ENCODE peak calls at places on chromosomes 12 and 14, in five cellular contexts. E, X, U, B and P are unnamed samples.

GRCh38 chr14:59055439-59056045 is 132.9 kb upstream of the DAAM1 start:
- DNase-seq in B (peak), E (peak), U (no peak), X (peak), P (no peak)

GRCh38 chr14:91331761-91332447 is 85.7 kb downstream of the CCDC88C start:
- DNase-seq in E (peak), X (no peak), U (peak), B (no peak), P (no peak)

GRCh38 chr14:74425525-74426201 is 347 bp downstream of the SYNDIG1L start:
- DNase-seq in U (no peak), X (peak), B (peak), E (peak), P (no peak)

GRCh38 chr14:57746563-57746962 is 119.3 kb downstream of the SLC35F4 start:
- DNase-seq in X (no peak), E (no peak), U (no peak), B (no peak), P (no peak)

GRCh38 chr12:56208014-56208413 is 13.7 kb downstream of the RNF41 start:
- DNase-seq in X (no peak), B (no peak), U (no peak), E (no peak), P (no peak)

GRCh38 chr12:108833355-108833733 is 24.0 kb downstream of the SSH1 start:
- DNase-seq in U (peak), X (no peak), E (peak), B (peak), P (no peak)

GRCh38 chr14:98957211-98958047 is 314.6 kb downstream of the BCL11B start:
- DNase-seq in X (no peak), E (peak), B (peak), U (no peak), P (peak)

GRCh38 chr12:100154472-100155247 is 12.0 kb upstream of the BLTP3B start:
- DNase-seq in X (peak), U (peak), B (peak), E (peak), P (no peak)

GRCh38 chr12:19437996-19438395 is 1.3 kb upstream of the AEBP2 start:
- DNase-seq in B (no peak), X (no peak), E (no peak), U (no peak), P (no peak)

GRCh38 chr12:51832708-51833107 is 15.8 kb downstream of the FIGNL2 start:
- DNase-seq in B (no peak), E (no peak), U (no peak), X (peak), P (no peak)

GRCh38 chr12:108837680-108838079 is 19.7 kb downstream of the SSH1 start:
- DNase-seq in X (no peak), B (no peak), E (no peak), U (peak), P (no peak)

GRCh38 chr12:3032161-3032560 is 45.0 kb upstream of the TSPAN9 start:
- DNase-seq in E (no peak), U (no peak), X (no peak), B (no peak), P (no peak)

GRCh38 chr12:23221066-23221465 is 596.1 kb downstream of the ETNK1 start:
- DNase-seq in B (no peak), E (peak), U (no peak), X (no peak), P (no peak)
- TF ChIP-seq CTCF in B (peak), E (peak), U (no peak), X (no peak), P (peak)

DNA sequence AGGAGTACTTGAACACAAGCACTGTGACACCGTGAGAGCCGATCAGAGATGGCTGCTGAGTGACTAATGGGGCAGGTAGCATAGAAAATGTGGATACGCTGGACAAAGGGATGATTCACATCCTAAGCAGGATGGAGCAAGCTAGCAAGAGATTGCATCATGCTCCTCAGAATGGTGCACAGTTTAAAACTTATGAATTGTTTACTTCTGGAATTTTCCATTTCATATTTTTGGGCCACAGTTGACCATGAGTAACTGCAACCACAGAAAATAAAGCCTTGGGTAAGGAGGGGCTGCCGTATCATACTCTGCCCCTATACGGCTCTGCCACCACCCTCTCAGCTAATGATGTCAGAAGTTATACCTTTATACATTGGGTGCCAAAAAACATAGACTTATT is 23.3 kb upstream of the MARK3 start:
- DNase-seq in U (no peak), X (no peak), B (no peak), E (peak), P (no peak)
- TF ChIP-seq CTCF in U (no peak), X (no peak), B (no peak), E (no peak), P (no peak)

GRCh38 chr14:50213795-50214194 is 17.6 kb downstream of the SOS2 start:
- DNase-seq in U (no peak), X (no peak), B (no peak), E (no peak), P (no peak)

GRCh38 chr14:50210074-50210473 is 21.3 kb downstream of the SOS2 start:
- DNase-seq in X (no peak), E (no peak), U (no peak), B (no peak), P (no peak)

GRCh38 chr14:50218501-50218900 is 12.9 kb downstream of the SOS2 start:
- DNase-seq in X (no peak), B (no peak), E (no peak), U (no peak), P (no peak)

DNA sequence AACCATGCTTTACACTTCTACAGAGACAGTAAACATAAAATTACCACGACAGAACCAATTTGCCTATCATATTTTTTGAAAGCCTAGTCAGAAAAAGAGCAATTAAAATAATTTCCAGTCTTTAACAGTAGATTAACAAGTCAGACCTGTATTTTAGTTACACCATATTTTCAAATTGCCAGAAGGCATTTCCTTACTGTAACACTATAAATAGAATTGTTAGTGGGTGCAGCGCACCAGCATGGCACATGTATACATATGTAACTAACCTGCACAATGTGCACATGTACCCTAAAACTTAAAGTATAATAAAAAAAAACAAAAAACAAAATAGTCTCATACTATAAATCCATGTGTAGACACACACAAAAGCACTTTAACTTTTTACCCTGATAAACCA is 16.0 kb downstream of the SOS2 start:
- DNase-seq in X (no peak), U (no peak), E (no peak), B (no peak), P (no peak)
- TF ChIP-seq CTCF in X (no peak), U (no peak), E (no peak), B (no peak), P (no peak)

GRCh38 chr12:74552201-74552600 is 14.6 kb downstream of the ATXN7L3B start:
- DNase-seq in X (no peak), U (no peak), E (no peak), B (no peak), P (no peak)
- TF ChIP-seq CTCF in X (no peak), U (no peak), E (no peak), B (no peak), P (no peak)

DNA sequence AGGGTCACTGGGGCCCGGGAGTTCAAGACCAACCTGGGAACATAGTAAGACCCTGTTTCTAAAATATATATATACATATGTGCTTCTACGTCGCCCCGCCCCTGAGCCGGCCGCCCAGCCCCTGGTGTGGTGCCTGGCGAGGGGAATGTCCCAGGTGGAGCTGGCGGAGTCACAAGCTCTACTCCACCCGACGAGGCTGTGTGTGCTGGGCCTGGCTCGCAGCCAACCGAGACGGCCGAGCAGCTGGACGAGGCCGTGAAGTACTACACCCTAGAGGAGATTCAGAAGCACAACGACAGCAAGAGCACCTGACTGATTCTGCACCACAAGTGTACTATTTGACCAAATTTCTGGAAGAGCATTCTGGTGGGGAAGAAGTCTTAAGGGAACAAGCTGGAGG is 22.1 kb upstream of the ITPK1 start:
- DNase-seq in U (peak), E (peak), X (no peak), B (peak), P (no peak)
- TF ChIP-seq CTCF in U (no peak), E (no peak), X (no peak), B (no peak), P (no peak)

DNA sequence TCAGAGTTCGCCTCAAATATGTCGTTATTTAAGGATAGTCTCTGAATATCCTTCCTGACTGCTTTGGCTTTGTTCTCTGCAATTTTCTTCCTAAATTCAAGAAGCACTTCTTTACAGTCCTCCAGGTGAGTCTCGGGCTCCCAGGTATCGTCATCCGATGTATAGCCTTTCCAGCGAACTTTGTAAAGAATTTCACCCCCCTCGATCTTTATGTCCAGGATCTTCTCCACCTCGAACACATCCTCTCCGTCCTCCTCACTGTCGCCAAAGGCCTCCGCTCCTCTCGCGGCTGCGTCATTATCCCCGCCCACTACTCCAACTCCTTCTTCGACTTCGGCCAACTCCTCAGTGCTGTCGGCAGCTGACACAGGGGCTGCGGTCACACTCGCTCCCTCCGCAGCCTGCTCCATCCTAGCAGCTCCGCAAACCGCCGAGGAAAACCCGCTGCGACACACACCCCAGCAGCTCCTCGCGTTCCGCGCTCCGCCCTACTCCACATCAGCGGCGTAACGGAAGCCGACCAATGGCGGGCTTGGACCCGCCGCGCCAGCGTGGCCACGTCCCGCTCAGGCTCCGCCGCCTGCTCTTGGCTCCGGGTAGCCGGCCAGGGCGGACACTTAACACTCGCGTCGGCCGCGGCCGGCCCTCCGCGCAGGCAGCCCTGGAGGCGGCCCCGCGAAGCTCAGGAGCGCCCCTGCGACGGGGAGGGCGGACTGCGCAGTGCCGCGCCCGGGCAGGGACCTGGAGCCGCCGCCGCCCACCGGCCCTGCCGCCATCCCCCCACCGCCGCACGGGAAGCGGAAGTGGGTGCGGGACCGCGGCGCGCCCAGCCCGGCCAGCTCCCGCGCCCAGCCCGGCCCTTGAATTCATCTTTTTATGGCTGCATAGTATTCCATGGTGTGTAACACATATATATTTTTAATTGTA is 4.1 kb downstream of the CD163L1 start:
- DNase-seq in E (no peak), X (no peak), B (peak), U (peak), P (peak)
- TF ChIP-seq CTCF in E (no peak), X (no peak), B (no peak), U (no peak), P (peak)

GRCh38 chr12:111164833-111165232 is 204.1 kb downstream of the PHETA1 start:
- DNase-seq in X (no peak), B (no peak), U (no peak), E (no peak), P (no peak)
- TF ChIP-seq CTCF in X (no peak), B (no peak), U (no peak), E (no peak), P (no peak)